ENCODE peak calls at places on chromosomes 6 and 20, in ten cellular contexts. B is esophagus squamous epithelium, E is fibroblast of pulmonary artery, W is cardiac fibroblast, R is lower lobe of right lung, A is transverse colon, Y is choroid plexus epithelial cell, G is BE2C, L is breast epithelium, X is ovary. D is an unnamed sample.

GRCh38 chr20:58416832-58417231 is 27.8 kb downstream of the VAPB start:
- DNase-seq in B (no peak), E (no peak), W (no peak), R (no peak), A (no peak), Y (no peak), G (no peak), L (no peak), X (no peak), D (no peak)

GRCh38 chr20:4195499-4195898 is 180.1 kb upstream of the RNF24 start:
- DNase-seq in B (no peak), E (peak), W (peak), R (no peak), A (no peak), Y (peak), G (peak), L (no peak), X (no peak), D (no peak)

GRCh38 chr6:117149324-117149723 is 116.0 kb upstream of the VGLL2 start:
- DNase-seq in B (no peak), E (no peak), W (no peak), R (no peak), A (no peak), Y (no peak), G (no peak), L (no peak), X (no peak), D (no peak)

GRCh38 chr6:68760486-68760885 is 125.4 kb downstream of the ADGRB3 start:
- DNase-seq in B (no peak), E (no peak), W (no peak), R (no peak), A (no peak), Y (no peak), G (no peak), L (no peak), X (no peak), D (no peak)

GRCh38 chr20:37218431-37218830 is 39.1 kb upstream of the MROH8 start:
- DNase-seq in B (no peak), E (no peak), W (peak), R (no peak), A (no peak), Y (peak), G (no peak), L (no peak), X (no peak), D (no peak)

GRCh38 chr6:150599199-150600002 is at the start of gene PLEKHG1:
- DNase-seq in B (no peak), E (peak), W (peak), R (peak), A (peak), Y (peak), G (peak), L (peak), X (peak), D (no peak)

GRCh38 chr20:21523398-21523868 is 9.6 kb upstream of the NKX2-2 start:
- DNase-seq in B (no peak), E (no peak), W (no peak), R (no peak), A (no peak), Y (no peak), G (no peak), L (no peak), X (no peak), D (no peak)

GRCh38 chr6:27791182-27791939 is 120.8 kb downstream of the OR2B2 start:
- DNase-seq in B (no peak), E (peak), W (peak), R (no peak), A (peak), Y (peak), G (peak), L (no peak), X (peak), D (no peak)

GRCh38 chr6:50021894-50022293 is at the start of gene DEFB110:
- DNase-seq in B (no peak), E (no peak), W (no peak), R (no peak), A (no peak), Y (no peak), G (no peak), L (no peak), X (no peak), D (no peak)

GRCh38 chr6:164208371-164208770 is 793.9 kb downstream of the QKI start:
- DNase-seq in B (no peak), E (no peak), W (no peak), R (no peak), A (no peak), Y (no peak), G (no peak), L (no peak), X (no peak), D (peak)

GRCh38 chr6:137452331-137452894 is 41.8 kb downstream of the OLIG3 start:
- DNase-seq in B (no peak), E (no peak), W (peak), R (no peak), A (no peak), Y (peak), G (no peak), L (no peak), X (no peak), D (no peak)

GRCh38 chr6:9155836-9156235 is 720.5 kb upstream of the SLC35B3 start:
- DNase-seq in B (no peak), E (no peak), W (no peak), R (no peak), A (no peak), Y (no peak), G (no peak), L (no peak), X (no peak), D (no peak)

GRCh38 chr6:170232186-170233002 is 58.5 kb downstream of the DLL1 start:
- DNase-seq in B (no peak), E (peak), W (no peak), R (no peak), A (no peak), Y (peak), G (no peak), L (no peak), X (no peak), D (no peak)

GRCh38 chr6:107709341-107709740 is 114.8 kb downstream of the SCML4 start:
- DNase-seq in B (no peak), E (no peak), W (no peak), R (no peak), A (no peak), Y (no peak), G (no peak), L (no peak), X (no peak), D (no peak)

GRCh38 chr6:20455175-20456075 is 53.7 kb downstream of the E2F3 start:
- DNase-seq in B (no peak), E (no peak), W (peak), R (no peak), A (peak), Y (peak), G (no peak), L (no peak), X (no peak), D (no peak)

GRCh38 chr6:89693207-89693606 is 54.7 kb upstream of the LYRM2 start:
- DNase-seq in B (no peak), E (no peak), W (no peak), R (no peak), A (no peak), Y (no peak), G (no peak), L (no peak), X (no peak), D (no peak)

GRCh38 chr6:1625352-1625773 is 15.6 kb downstream of the FOXC1 start:
- DNase-seq in B (no peak), E (no peak), W (peak), R (no peak), A (no peak), Y (no peak), G (no peak), L (no peak), X (no peak), D (no peak)

GRCh38 chr6:126976263-126976797 is 142.1 kb upstream of the RSPO3 start:
- DNase-seq in B (no peak), E (no peak), W (no peak), R (no peak), A (no peak), Y (no peak), G (no peak), L (no peak), X (no peak), D (no peak)

GRCh38 chr6:127832381-127832780 is 68.5 kb downstream of the THEMIS start:
- DNase-seq in B (no peak), E (no peak), W (no peak), R (no peak), A (no peak), Y (no peak), G (no peak), L (no peak), X (no peak), D (no peak)

GRCh38 chr6:12196326-12196936 is 93.7 kb upstream of the EDN1 start:
- DNase-seq in B (no peak), E (peak), W (peak), R (no peak), A (no peak), Y (peak), G (no peak), L (no peak), X (no peak), D (peak)

GRCh38 chr20:62651285-62652021 is 9.2 kb downstream of the SLCO4A1 start:
- DNase-seq in B (peak), E (peak), W (no peak), R (peak), A (peak), Y (peak), G (peak), L (peak), X (peak), D (no peak)

GRCh38 chr20:25048519-25048952 is 9.4 kb downstream of the ACSS1 start:
- DNase-seq in B (no peak), E (no peak), W (no peak), R (peak), A (peak), Y (no peak), G (no peak), L (no peak), X (peak), D (no peak)

DNA sequence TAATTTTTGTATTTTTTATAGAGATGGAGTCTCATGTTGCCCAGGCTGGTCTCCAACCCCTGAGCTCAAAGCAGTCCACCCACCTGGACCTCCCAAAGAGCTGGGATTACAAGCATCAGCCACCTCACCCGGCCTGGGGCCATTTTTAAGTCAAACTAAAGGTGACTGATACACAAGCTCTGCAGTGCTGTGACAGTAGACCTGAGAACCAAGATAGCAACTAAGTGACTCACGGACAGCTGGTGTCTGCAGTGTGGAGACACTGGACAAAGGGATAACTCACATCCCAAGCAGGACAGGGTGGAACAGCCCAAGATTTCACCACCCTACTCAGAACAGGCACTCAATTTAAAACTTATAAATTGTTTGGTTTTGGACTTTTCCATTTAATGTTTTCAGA is 402.5 kb downstream of the CD83 start:
- DNase-seq in B (no peak), E (no peak), W (peak), R (no peak), A (no peak), Y (no peak), G (no peak), L (no peak), X (no peak), D (no peak)
- TF ChIP-seq CTCF in B (no peak), E (no peak), W (no peak), R (no peak), A (no peak), Y (no peak), G (no peak), L (no peak), X (no peak), D (no peak)

GRCh38 chr6:110877569-110877968 is 3.0 kb downstream of the AMD1 start:
- DNase-seq in B (no peak), E (no peak), W (no peak), R (no peak), A (no peak), Y (no peak), G (no peak), L (no peak), X (no peak), D (no peak)
- H3K4me3 ChIP-seq in B (peak), E (peak), W (peak), R (peak), A (no peak), Y (peak), G (peak), L (peak), X (no peak), D (peak)

GRCh38 chr20:3173582-3174441 is 463 bp upstream of the LZTS3 start:
- DNase-seq in B (no peak), E (peak), W (peak), R (peak), A (peak), Y (peak), G (peak), L (peak), X (peak), D (peak)
- TF ChIP-seq CTCF in B (peak), E (no peak), W (peak), R (no peak), A (peak), Y (peak), G (no peak), L (peak), X (no peak), D (peak)

GRCh38 chr6:11011787-11012234 is 32.3 kb downstream of the ELOVL2 start:
- DNase-seq in B (no peak), E (peak), W (no peak), R (no peak), A (no peak), Y (no peak), G (no peak), L (no peak), X (no peak), D (no peak)

GRCh38 chr6:11012295-11012754 is 31.8 kb downstream of the ELOVL2 start:
- DNase-seq in B (no peak), E (no peak), W (no peak), R (no peak), A (no peak), Y (no peak), G (no peak), L (no peak), X (no peak), D (no peak)

GRCh38 chr6:11007715-11008608 is 36.1 kb downstream of the ELOVL2 start:
- DNase-seq in B (no peak), E (peak), W (peak), R (no peak), A (no peak), Y (peak), G (no peak), L (no peak), X (no peak), D (no peak)

GRCh38 chr6:11008821-11009220 is 35.3 kb downstream of the ELOVL2 start:
- DNase-seq in B (no peak), E (peak), W (peak), R (no peak), A (no peak), Y (peak), G (no peak), L (no peak), X (no peak), D (no peak)

DNA sequence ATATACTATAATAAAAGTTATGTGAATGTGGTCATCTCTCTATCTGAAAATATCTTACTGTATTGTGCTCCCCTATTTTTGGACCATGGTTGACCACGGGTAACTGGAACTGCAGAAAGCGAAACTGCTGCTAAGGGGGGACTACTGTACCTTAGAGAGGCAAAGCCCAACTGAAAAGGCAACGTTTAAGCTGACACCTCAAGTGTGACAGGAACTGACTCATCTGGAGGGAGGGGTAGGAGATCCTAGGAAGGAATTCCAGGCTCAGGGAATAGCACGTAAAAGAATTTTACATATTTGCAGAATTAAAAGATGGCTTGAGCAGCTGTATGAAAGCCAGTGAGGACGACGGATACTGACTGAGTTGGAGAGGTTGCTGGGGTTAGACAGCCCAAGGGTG is 34.8 kb downstream of the ELOVL2 start:
- DNase-seq in B (no peak), E (peak), W (peak), R (no peak), A (no peak), Y (peak), G (no peak), L (no peak), X (no peak), D (no peak)
- H3K4me3 ChIP-seq in B (no peak), E (peak), W (no peak), R (no peak), A (no peak), Y (no peak), G (no peak), L (no peak), X (no peak), D (no peak)

DNA sequence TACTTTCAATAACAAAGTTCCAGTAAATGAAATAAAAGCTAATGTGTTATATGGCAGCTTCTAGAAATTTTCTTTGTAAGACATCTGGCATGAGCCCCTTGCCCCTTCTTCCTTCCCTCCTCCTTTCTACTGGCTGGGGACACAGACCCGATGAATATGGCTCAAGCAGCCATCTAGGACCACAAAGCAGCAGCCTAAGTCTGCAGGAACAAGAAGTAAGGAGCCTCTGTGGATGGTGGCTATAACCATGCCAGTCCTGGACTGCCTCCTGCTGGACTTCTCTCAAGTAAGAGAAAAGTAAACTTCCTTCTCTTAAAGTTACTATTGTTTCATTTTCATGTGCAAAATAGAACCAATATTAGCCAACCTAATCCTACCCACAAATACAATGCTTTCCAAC is 114.9 kb upstream of the DST start:
- DNase-seq in B (no peak), E (peak), W (peak), R (no peak), A (peak), Y (peak), G (no peak), L (no peak), X (no peak), D (no peak)
- TF ChIP-seq CTCF in B (no peak), E (peak), W (peak), R (peak), A (peak), Y (peak), G (peak), L (peak), X (no peak), D (peak)

GRCh38 chr20:35697696-35698297 is 1.4 kb downstream of the NFS1 start:
- DNase-seq in B (no peak), E (no peak), W (no peak), R (no peak), A (no peak), Y (no peak), G (no peak), L (no peak), X (no peak), D (no peak)
- H3K4me3 ChIP-seq in B (peak), E (peak), W (peak), R (peak), A (peak), Y (no peak), G (peak), L (peak), X (peak), D (peak)

DNA sequence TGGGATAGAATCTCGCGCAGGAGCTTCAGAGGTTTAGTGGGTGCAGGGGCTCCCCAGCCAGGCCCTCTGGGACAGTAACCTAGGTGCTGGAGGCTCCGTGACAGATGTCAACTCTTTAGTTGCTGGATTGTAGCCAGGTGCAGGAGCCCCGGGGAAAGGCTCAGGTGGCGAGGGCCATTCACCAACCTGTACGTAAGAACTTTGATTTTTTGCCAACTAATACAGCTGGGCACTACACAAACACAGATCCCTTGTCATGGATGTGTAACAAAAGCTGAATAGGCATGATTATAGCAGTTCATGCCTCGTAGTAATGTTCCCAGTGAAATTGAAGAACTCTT is 82.6 kb downstream of the CDC5L start:
- DNase-seq in B (no peak), E (no peak), W (no peak), R (no peak), A (no peak), Y (no peak), G (no peak), L (no peak), X (no peak), D (no peak)
- TF ChIP-seq CTCF in B (no peak), E (no peak), W (no peak), R (peak), A (peak), Y (no peak), G (no peak), L (no peak), X (no peak), D (no peak)

GRCh38 chr6:142885182-142885867 is 59.7 kb downstream of the HIVEP2 start:
- DNase-seq in B (no peak), E (peak), W (peak), R (no peak), A (peak), Y (peak), G (no peak), L (peak), X (peak), D (peak)
- H3K4me3 ChIP-seq in B (no peak), E (peak), W (peak), R (peak), A (peak), Y (peak), G (no peak), L (peak), X (peak), D (peak)